ENCODE peak calls at places on chromosome 17, in four cellular contexts. One of them, this sample, is unnamed.

GRCh38 chr17:50539762-50540440 is 7.1 kb upstream of the SPATA20 start:
- DNase-seq in GDM1: no peak
- DNase-seq in astrocyte of the hippocampus: no peak
- DNase-seq in mammary epithelial cell: peak; percentile 92
- DNase-seq in this sample: no peak

GRCh38 chr17:77436058-77436442 is 295.3 kb downstream of the SEC14L1 start:
- DNase-seq in mammary epithelial cell: no peak
- DNase-seq in astrocyte of the hippocampus: no peak
- DNase-seq in GDM1: no peak
- DNase-seq in this sample: no peak

GRCh38 chr17:19579867-19580565 is 46.4 kb downstream of the SLC47A1 start:
- DNase-seq in GDM1: no peak
- DNase-seq in mammary epithelial cell: no peak
- DNase-seq in astrocyte of the hippocampus: peak; percentile 52
- DNase-seq in this sample: no peak

GRCh38 chr17:64406321-64407200 is 15.9 kb upstream of the PECAM1 start:
- DNase-seq in astrocyte of the hippocampus: no peak
- DNase-seq in GDM1: no peak
- DNase-seq in mammary epithelial cell: no peak
- DNase-seq in this sample: no peak

GRCh38 chr17:18253947-18254821 is 4.4 kb downstream of the FLII start:
- DNase-seq in GDM1: no peak
- DNase-seq in astrocyte of the hippocampus: no peak
- DNase-seq in mammary epithelial cell: no peak
- DNase-seq in this sample: no peak

GRCh38 chr17:8839410-8839935 is 28.0 kb downstream of the PIK3R6 start:
- DNase-seq in mammary epithelial cell: no peak
- DNase-seq in astrocyte of the hippocampus: no peak
- DNase-seq in GDM1: no peak
- DNase-seq in this sample: no peak

GRCh38 chr17:30345527-30346075 is 11.7 kb upstream of the TMIGD1 start:
- DNase-seq in GDM1: no peak
- DNase-seq in astrocyte of the hippocampus: no peak
- DNase-seq in mammary epithelial cell: peak; percentile 39
- DNase-seq in this sample: no peak

GRCh38 chr17:73203788-73204479 is 11.1 kb downstream of the COG1 start:
- DNase-seq in GDM1: no peak
- DNase-seq in mammary epithelial cell: no peak
- DNase-seq in astrocyte of the hippocampus: no peak
- DNase-seq in this sample: no peak

GRCh38 chr17:81607431-81607830 is 29.5 kb downstream of the NPLOC4 start:
- DNase-seq in GDM1: no peak
- DNase-seq in astrocyte of the hippocampus: peak; percentile 87
- DNase-seq in mammary epithelial cell: no peak
- DNase-seq in this sample: no peak

GRCh38 chr17:77829871-77830799 is 128.4 kb upstream of the TNRC6C start:
- DNase-seq in GDM1: peak; percentile 22
- DNase-seq in astrocyte of the hippocampus: peak; percentile 88
- DNase-seq in mammary epithelial cell: peak; percentile 41
- DNase-seq in this sample: no peak

GRCh38 chr17:15954222-15954621 is 9.3 kb downstream of the ADORA2B start:
- DNase-seq in mammary epithelial cell: peak; percentile 92
- DNase-seq in GDM1: no peak
- DNase-seq in astrocyte of the hippocampus: peak; percentile 83
- DNase-seq in this sample: no peak

GRCh38 chr17:3589784-3590183 is 19.4 kb downstream of the TRPV1 start:
- DNase-seq in GDM1: no peak
- DNase-seq in mammary epithelial cell: no peak
- DNase-seq in astrocyte of the hippocampus: no peak
- DNase-seq in this sample: no peak

GRCh38 chr17:4017377-4017776 is 53.1 kb upstream of the ATP2A3 start:
- DNase-seq in GDM1: peak; percentile 21
- DNase-seq in astrocyte of the hippocampus: no peak
- DNase-seq in mammary epithelial cell: no peak
- DNase-seq in this sample: no peak

GRCh38 chr17:4204190-4204589 is 59.6 kb downstream of the ANKFY1 start:
- DNase-seq in mammary epithelial cell: no peak
- DNase-seq in GDM1: no peak
- DNase-seq in astrocyte of the hippocampus: peak; percentile 39
- DNase-seq in this sample: no peak

GRCh38 chr17:73582821-73583220 is 61.4 kb downstream of the SDK2 start:
- DNase-seq in mammary epithelial cell: no peak
- DNase-seq in GDM1: no peak
- DNase-seq in astrocyte of the hippocampus: no peak
- DNase-seq in this sample: no peak

GRCh38 chr17:14918540-14918939 is 346.6 kb downstream of the PMP22 start:
- DNase-seq in astrocyte of the hippocampus: peak; percentile 37
- DNase-seq in GDM1: no peak
- DNase-seq in mammary epithelial cell: no peak
- DNase-seq in this sample: no peak

GRCh38 chr17:59607061-59607460 is 12.6 kb upstream of the CLTC start:
- DNase-seq in mammary epithelial cell: no peak
- DNase-seq in astrocyte of the hippocampus: no peak
- DNase-seq in GDM1: peak; percentile 22
- DNase-seq in this sample: no peak

GRCh38 chr17:8608001-8608400 is 22.5 kb downstream of the MYH10 start:
- DNase-seq in mammary epithelial cell: no peak
- DNase-seq in GDM1: no peak
- DNase-seq in astrocyte of the hippocampus: peak; percentile 66
- DNase-seq in this sample: no peak